ENCODE peak calls at places on chromosomes 13 and 19, in ten cellular contexts. X is esophagus muscularis mucosa, F is tibial nerve, R is transverse colon, Z is HepG2, W is GM12878, K is K562, O is ovary, Q is stomach, U is A549. E is an unnamed sample.

GRCh38 chr19:19747357-19748220 is 14.7 kb upstream of the ZNF14 start:
- DNase-seq in X (no peak), F (no peak), R (no peak), Z (no peak), W (no peak), K (no peak), O (no peak), Q (peak; percentile 20), U (no peak), E (no peak)

GRCh38 chr13:70798385-70798784 is 690.1 kb upstream of the KLHL1 start:
- DNase-seq in X (no peak), F (no peak), R (no peak), Z (no peak), W (no peak), K (no peak), O (no peak), Q (no peak), U (no peak), E (no peak)

GRCh38 chr19:29831041-29831548 is 19.3 kb downstream of the CCNE1 start:
- DNase-seq in X (no peak), F (no peak), R (no peak), Z (no peak), W (no peak), K (no peak), O (no peak), Q (no peak), U (no peak), E (peak; percentile 43)

GRCh38 chr19:56253737-56254136 is 18.8 kb upstream of the EDDM13 start:
- DNase-seq in X (no peak), F (peak; percentile 15), R (no peak), Z (peak; percentile 48), W (no peak), K (peak; percentile 72), O (no peak), Q (no peak), U (peak; percentile 44), E (no peak)

GRCh38 chr19:58546131-58546530 is 2.3 kb downstream of the TRIM28 start:
- DNase-seq in X (no peak), F (no peak), R (no peak), Z (no peak), W (no peak), K (peak; percentile 27), O (no peak), Q (no peak), U (no peak), E (no peak)

GRCh38 chr19:48868196-48868886 is at the start of gene PLEKHA4:
- DNase-seq in X (no peak), F (peak; percentile 67), R (peak; percentile 49), Z (no peak), W (no peak), K (peak; percentile 63), O (peak; percentile 88), Q (peak; percentile 54), U (no peak), E (peak; percentile 86)

GRCh38 chr19:6014551-6015135 is 36.7 kb upstream of the RANBP3 start:
- DNase-seq in X (no peak), F (no peak), R (no peak), Z (no peak), W (no peak), K (no peak), O (no peak), Q (no peak), U (no peak), E (no peak)

GRCh38 chr19:27792576-27793127 is 1420.3 kb downstream of the UQCRFS1 start:
- DNase-seq in X (no peak), F (no peak), R (no peak), Z (no peak), W (no peak), K (no peak), O (no peak), Q (no peak), U (no peak), E (no peak)

GRCh38 chr19:11446652-11447301 is 11.3 kb downstream of the PRKCSH start:
- DNase-seq in X (no peak), F (peak; percentile 49), R (peak; percentile 50), Z (no peak), W (no peak), K (peak; percentile 69), O (peak; percentile 61), Q (peak; percentile 63), U (peak; percentile 70), E (no peak)

GRCh38 chr19:13133241-13133870 is 15.3 kb downstream of the NACC1 start:
- DNase-seq in X (no peak), F (no peak), R (no peak), Z (no peak), W (no peak), K (no peak), O (no peak), Q (no peak), U (no peak), E (no peak)

GRCh38 chr19:45972081-45972943 is 1.4 kb downstream of the NOVA2 start:
- DNase-seq in X (no peak), F (peak; percentile 19), R (no peak), Z (no peak), W (no peak), K (no peak), O (no peak), Q (no peak), U (no peak), E (no peak)

GRCh38 chr13:22893777-22894176 is 287.0 kb upstream of the SGCG start:
- DNase-seq in X (no peak), F (no peak), R (no peak), Z (no peak), W (no peak), K (no peak), O (no peak), Q (no peak), U (no peak), E (no peak)

GRCh38 chr13:22897571-22898314 is 283.0 kb upstream of the SGCG start:
- DNase-seq in X (no peak), F (no peak), R (no peak), Z (no peak), W (no peak), K (no peak), O (no peak), Q (no peak), U (no peak), E (no peak)

GRCh38 chr13:22893149-22893548 is 287.6 kb upstream of the SGCG start:
- DNase-seq in X (no peak), F (no peak), R (no peak), Z (no peak), W (no peak), K (no peak), O (no peak), Q (no peak), U (no peak), E (no peak)
- H3K27ac ChIP-seq in X (no peak overlapping the region), F (no peak overlapping the region), R (no peak overlapping the region), Z (no peak overlapping the region), W (no peak overlapping the region), K (no peak overlapping the region), O (no peak overlapping the region), Q (no peak overlapping the region), U (no peak overlapping the region), E (no peak overlapping the region)

DNA sequence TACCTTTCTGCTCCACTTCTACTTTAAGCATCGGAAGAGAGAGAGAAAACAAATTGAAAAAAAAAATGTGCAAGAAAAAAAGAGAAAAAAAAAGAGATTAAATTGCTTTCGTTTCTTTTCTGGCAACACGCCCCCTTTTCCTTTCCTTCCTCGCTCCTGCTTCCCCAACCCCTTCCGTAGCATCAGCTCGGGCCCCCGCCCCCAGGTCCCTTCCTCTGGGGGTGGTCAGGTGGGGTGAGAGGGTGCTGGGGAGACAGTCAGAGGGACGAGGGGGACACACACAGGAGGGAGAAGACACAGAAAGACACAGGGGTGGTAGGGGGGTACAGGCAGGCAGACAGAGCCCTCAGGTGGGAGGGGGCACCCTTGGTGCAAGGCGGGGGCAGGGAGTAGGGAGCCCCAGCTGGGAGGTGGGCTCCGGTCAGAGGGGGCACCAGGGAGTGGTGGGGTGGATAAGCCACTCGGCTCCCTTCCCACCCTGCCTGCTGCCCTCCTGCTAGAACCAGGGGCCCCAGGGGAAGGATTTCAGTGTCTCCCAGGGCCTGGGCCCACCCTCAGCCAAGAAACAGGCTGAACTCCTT is 30.7 kb upstream of the ASF1B start:
- DNase-seq in X (no peak), F (no peak), R (no peak), Z (no peak), W (no peak), K (no peak), O (no peak), Q (no peak), U (no peak), E (no peak)
- TF ChIP-seq EP300 in X (no peak), F (no peak), R (no peak), Z (no peak), W (no peak), K (no peak), O (no peak), Q (no peak), U (no peak), E (no peak)

GRCh38 chr19:51546650-51547396 is 15.4 kb upstream of the SIGLEC6 start:
- DNase-seq in X (no peak), F (no peak), R (no peak), Z (no peak), W (no peak), K (peak; percentile 98), O (no peak), Q (no peak), U (no peak), E (no peak)

GRCh38 chr19:51549533-51550324 is 18.3 kb upstream of the SIGLEC6 start:
- DNase-seq in X (no peak), F (no peak), R (no peak), Z (no peak), W (no peak), K (peak; percentile 92), O (no peak), Q (no peak), U (no peak), E (no peak)

GRCh38 chr19:51547397-51548212 is 16.1 kb upstream of the SIGLEC6 start:
- DNase-seq in X (no peak), F (no peak), R (no peak), Z (no peak), W (no peak), K (peak; percentile 96), O (no peak), Q (no peak), U (no peak), E (no peak)

GRCh38 chr19:51548891-51549305 is 17.4 kb upstream of the SIGLEC6 start:
- DNase-seq in X (no peak), F (no peak), R (no peak), Z (no peak), W (no peak), K (no peak), O (no peak), Q (no peak), U (no peak), E (no peak)

DNA sequence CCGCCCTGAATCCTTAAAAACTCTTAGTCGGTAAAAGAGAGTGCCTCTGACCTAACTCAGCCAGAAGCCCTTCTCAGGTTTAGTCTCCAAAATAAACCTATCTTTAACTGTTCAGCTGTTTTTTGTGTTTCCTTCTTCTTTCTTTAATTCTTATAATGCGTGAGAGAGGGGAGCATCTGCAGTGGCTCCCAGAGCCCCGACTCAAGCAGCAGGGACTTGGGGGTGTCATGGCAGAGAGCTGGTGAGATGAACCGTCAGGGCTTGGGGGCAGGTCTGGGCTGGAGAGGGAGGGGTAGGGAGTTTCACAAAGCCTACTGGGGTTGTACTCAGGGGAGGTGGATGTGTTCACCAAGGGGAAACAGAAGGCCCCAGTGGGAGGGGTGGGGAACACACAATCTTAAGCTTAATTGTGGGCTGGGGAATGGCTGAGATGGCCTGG is 16.8 kb upstream of the SIGLEC6 start:
- DNase-seq in X (no peak), F (no peak), R (no peak), Z (no peak), W (no peak), K (peak; percentile 87), O (no peak), Q (no peak), U (no peak), E (no peak)
- H3K27ac ChIP-seq in X (no peak overlapping the region), F (no peak overlapping the region), R (no peak overlapping the region), Z (no peak overlapping the region), W (no peak overlapping the region), K (peak overlapping the region; percentile 100), O (no peak overlapping the region), Q (no peak overlapping the region), U (no peak overlapping the region), E (no peak overlapping the region)

GRCh38 chr19:50287331-50287730 is 41.8 kb downstream of the KCNC3 start:
- DNase-seq in X (no peak), F (no peak), R (no peak), Z (no peak), W (no peak), K (no peak), O (no peak), Q (no peak), U (no peak), E (no peak)
- TF ChIP-seq EP300 in X (no peak), F (no peak), R (no peak), Z (no peak), W (no peak), K (no peak), O (no peak), Q (no peak), U (no peak), E (no peak)